ENCODE peak calls at places on chromosomes 3 and 15, in six cellular contexts. K, F, C, E, R and L are unnamed samples.

GRCh38 chr15:95620934-95621579 is 709.4 kb upstream of the NR2F2 start:
- DNase-seq in C (no peak), R (no peak), F (no peak), E (peak; percentile 43), K (peak; percentile 21), L (no peak)

GRCh38 chr3:114899186-114899931 is 247.7 kb downstream of the ZBTB20 start:
- DNase-seq in K (no peak), F (no peak), R (peak; percentile 32), C (peak; percentile 91), E (peak; percentile 69), L (no peak)

GRCh38 chr15:51403072-51403878 is 61.8 kb downstream of the GLDN start:
- DNase-seq in K (no peak), E (no peak), C (no peak), R (peak; percentile 35), F (no peak), L (no peak)

GRCh38 chr3:114674041-114674440 is 380.2 kb downstream of the TIGIT start:
- DNase-seq in C (no peak), K (no peak), E (no peak), R (no peak), F (no peak), L (no peak)

GRCh38 chr3:100030346-100030745 is 84.0 kb downstream of the FILIP1L start:
- DNase-seq in E (no peak), F (no peak), C (no peak), K (no peak), R (no peak), L (no peak)

GRCh38 chr3:123750659-123751420 is 133.3 kb downstream of the MYLK start:
- DNase-seq in F (no peak), C (no peak), E (peak; percentile 17), K (peak; percentile 74), R (peak; percentile 33), L (no peak)

GRCh38 chr3:177195242-177195940 is 1.9 kb downstream of the TBL1XR1 start:
- DNase-seq in C (no peak), F (no peak), R (no peak), K (no peak), E (no peak), L (no peak)

GRCh38 chr3:72437666-72438065 is 410.6 kb downstream of the SHQ1 start:
- DNase-seq in K (no peak), R (no peak), E (no peak), F (no peak), C (no peak), L (no peak)

GRCh38 chr3:188241072-188241471 is 87.1 kb downstream of the LPP start:
- DNase-seq in K (no peak), E (peak; percentile 60), F (peak; percentile 85), R (no peak), C (no peak), L (no peak)

GRCh38 chr15:40911139-40911538 is 16.9 kb downstream of the VPS18 start:
- DNase-seq in K (no peak), F (no peak), C (no peak), E (no peak), R (peak; percentile 48), L (no peak)

GRCh38 chr3:38479431-38480092 is 16.6 kb upstream of the EXOG start:
- DNase-seq in C (peak; percentile 0), F (peak; percentile 83), E (no peak), R (peak; percentile 80), K (no peak), L (peak; percentile 83)

GRCh38 chr3:8937064-8938020 is 25.9 kb downstream of the RAD18 start:
- DNase-seq in E (peak; percentile 47), F (no peak), C (no peak), R (no peak), K (peak; percentile 35), L (no peak)

GRCh38 chr3:89116486-89116885 is 9.1 kb downstream of the EPHA3 start:
- DNase-seq in C (no peak), F (no peak), K (no peak), R (no peak), E (no peak), L (no peak)

GRCh38 chr3:46593979-46594378 is 18.3 kb upstream of the FAM240A start:
- DNase-seq in R (no peak), F (no peak), C (no peak), E (no peak), K (no peak), L (no peak)

GRCh38 chr3:195570344-195570743 is 13.4 kb downstream of the APOD start:
- DNase-seq in C (no peak), F (no peak), K (no peak), E (no peak), R (no peak), L (no peak)

GRCh38 chr3:122186372-122186771 is 2.9 kb downstream of the CASR start:
- DNase-seq in E (no peak), R (no peak), K (no peak), C (no peak), F (no peak), L (no peak)

GRCh38 chr3:19229086-19229485 is 80.8 kb downstream of the KCNH8 start:
- DNase-seq in K (no peak), E (no peak), R (no peak), F (no peak), C (no peak), L (no peak)

GRCh38 chr3:32200490-32200889 is 38.0 kb upstream of the CMTM8 start:
- DNase-seq in F (peak; percentile 89), K (no peak), E (peak; percentile 92), C (no peak), R (no peak), L (no peak)

GRCh38 chr3:14143826-14144225 is 19.0 kb downstream of the TMEM43 start:
- DNase-seq in E (peak; percentile 94), F (peak; percentile 88), C (no peak), K (peak; percentile 89), R (no peak), L (peak; percentile 85)

GRCh38 chr3:69079269-69080159 is 651 bp downstream of the UBA3 start:
- DNase-seq in F (no peak), K (no peak), R (peak; percentile 48), C (no peak), E (no peak), L (peak; percentile 80)

GRCh38 chr15:65286704-65287514 is at the start of gene PARP16:
- DNase-seq in F (peak; percentile 96), K (peak; percentile 46), R (peak; percentile 98), E (peak; percentile 49), C (peak; percentile 92), L (peak; percentile 96)